ENCODE peak calls at places on chromosomes 3 and 15, in four cellular contexts. X, O, C and M are unnamed samples.

GRCh38 chr15:57496946-57497944 is 94.5 kb upstream of the MYZAP start:
- DNase-seq in X (no peak), O (peak), C (no peak), M (peak)

GRCh38 chr3:62159693-62160092 is 213.7 kb downstream of the FEZF2 start:
- DNase-seq in X (no peak), O (peak), C (no peak), M (peak)

GRCh38 chr15:76335851-76336253 is 721 bp upstream of the ISL2 start:
- DNase-seq in X (no peak), O (no peak), C (peak), M (peak)

GRCh38 chr3:72745146-72745976 is 102.9 kb downstream of the SHQ1 start:
- DNase-seq in X (no peak), O (no peak), C (no peak), M (no peak)

GRCh38 chr15:55434989-55435825 is 26.9 kb downstream of the PIERCE2 start:
- DNase-seq in X (peak), O (no peak), C (peak), M (peak)

GRCh38 chr3:42228796-42229195 is 37.2 kb downstream of the CCK start:
- DNase-seq in X (no peak), O (no peak), C (peak), M (peak)

GRCh38 chr3:41710646-41711388 is 251.1 kb downstream of the ULK4 start:
- DNase-seq in X (peak), O (no peak), C (no peak), M (peak)

GRCh38 chr3:139480585-139480984 is 4.3 kb upstream of the RBP2 start:
- DNase-seq in X (no peak), O (no peak), C (no peak), M (no peak)

GRCh38 chr15:64843996-64844395 is 2.3 kb downstream of the PLEKHO2 start:
- DNase-seq in X (no peak), O (no peak), C (no peak), M (no peak)